ENCODE peak calls at places on chromosomes 13 and 19, in four cellular contexts. One of them, this sample, is unnamed.
A peak's percentile ranks its signal among the peaks of the same experiment; 100 is the strongest.

GRCh38 chr19:1047696-1048147 is 7.8 kb downstream of the ABCA7 start:
- DNase-seq in HCT116: no peak
- DNase-seq in HepG2: no peak
- DNase-seq in K562: no peak
- DNase-seq in this sample: no peak

GRCh38 chr19:44692379-44692721 is 6.6 kb upstream of the CEACAM16 start:
- DNase-seq in HepG2: no peak
- DNase-seq in HCT116: no peak
- DNase-seq in K562: no peak
- DNase-seq in this sample: no peak

GRCh38 chr13:113410472-113411201 is 42.7 kb downstream of the ADPRHL1 start:
- DNase-seq in HepG2: peak; percentile 61
- DNase-seq in K562: no peak
- DNase-seq in HCT116: peak; percentile 89
- DNase-seq in this sample: no peak

GRCh38 chr19:35316560-35316959 is 12.4 kb upstream of the CD22 start:
- DNase-seq in K562: no peak
- DNase-seq in HCT116: no peak
- DNase-seq in HepG2: peak; percentile 94
- DNase-seq in this sample: no peak

GRCh38 chr13:26529441-26529840 is 28.0 kb upstream of the WASF3 start:
- DNase-seq in HCT116: no peak
- DNase-seq in HepG2: peak; percentile 15
- DNase-seq in K562: peak; percentile 13
- DNase-seq in this sample: peak; percentile 42

GRCh38 chr19:1665565-1666047 is 13.2 kb upstream of the TCF3 start:
- DNase-seq in HCT116: no peak
- DNase-seq in HepG2: no peak
- DNase-seq in K562: peak; percentile 66
- DNase-seq in this sample: no peak

GRCh38 chr19:18895828-18896341 is at the start of gene CERS1:
- DNase-seq in K562: peak; percentile 90
- DNase-seq in HCT116: no peak
- DNase-seq in HepG2: no peak
- DNase-seq in this sample: peak; percentile 69

GRCh38 chr13:22173605-22174004 is 502.7 kb downstream of the FGF9 start:
- DNase-seq in HCT116: peak; percentile 16
- DNase-seq in K562: no peak
- DNase-seq in HepG2: no peak
- DNase-seq in this sample: no peak

GRCh38 chr19:50050406-50051223 is 24.8 kb downstream of the ZNF473 start:
- DNase-seq in HCT116: no peak
- DNase-seq in K562: peak; percentile 78
- DNase-seq in HepG2: no peak
- DNase-seq in this sample: peak; percentile 88

GRCh38 chr13:27393101-27393500 is 31.3 kb upstream of the GTF3A start:
- DNase-seq in HCT116: no peak
- DNase-seq in K562: no peak
- DNase-seq in HepG2: no peak
- DNase-seq in this sample: no peak

GRCh38 chr13:25503856-25504255 is 132.1 kb downstream of the ATP8A2 start:
- DNase-seq in HCT116: no peak
- DNase-seq in K562: no peak
- DNase-seq in HepG2: no peak
- DNase-seq in this sample: no peak

GRCh38 chr13:50438351-50438750 is 405.1 kb downstream of the DLEU7 start:
- DNase-seq in K562: no peak
- DNase-seq in HCT116: no peak
- DNase-seq in HepG2: no peak
- DNase-seq in this sample: no peak

DNA sequence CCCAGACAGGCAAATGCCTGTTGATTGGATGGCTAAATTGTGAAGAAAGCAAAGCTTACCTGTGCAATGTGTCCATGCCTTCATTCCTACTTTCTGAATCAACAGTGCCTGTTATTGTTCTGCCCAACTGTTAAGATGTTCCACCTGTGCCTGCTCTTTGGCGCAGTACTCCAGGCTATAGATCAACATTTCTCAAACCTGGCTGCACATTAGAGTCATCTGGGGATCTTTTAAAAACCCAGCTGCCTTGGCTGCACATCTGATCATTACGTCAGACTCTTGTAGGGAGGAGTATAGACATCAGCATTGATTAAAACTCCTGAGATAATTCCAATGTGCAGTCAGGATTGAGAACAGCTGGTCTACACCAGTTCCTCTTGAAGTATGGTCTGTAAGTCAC is 16.2 kb upstream of the CPB2 start:
- DNase-seq in HCT116: no peak
- DNase-seq in K562: no peak
- DNase-seq in HepG2: no peak
- DNase-seq in this sample: no peak
- TF ChIP-seq JUND in HCT116: no peak
- TF ChIP-seq JUND in K562: no peak
- TF ChIP-seq JUND in HepG2: no peak
- TF ChIP-seq JUND in this sample: no peak

GRCh38 chr19:14735915-14736314 is 42.4 kb downstream of the ADGRE2 start:
- DNase-seq in HepG2: no peak
- DNase-seq in K562: no peak
- DNase-seq in HCT116: no peak
- DNase-seq in this sample: no peak

GRCh38 chr19:14728595-14728994 is 38.7 kb downstream of the ZNF333 start:
- DNase-seq in K562: no peak
- DNase-seq in HCT116: no peak
- DNase-seq in HepG2: no peak
- DNase-seq in this sample: no peak

GRCh38 chr19:14731200-14731599 is 41.4 kb downstream of the ZNF333 start:
- DNase-seq in HCT116: peak; percentile 36
- DNase-seq in HepG2: peak; percentile 65
- DNase-seq in K562: no peak
- DNase-seq in this sample: peak; percentile 20

GRCh38 chr19:14733574-14733973 is 43.7 kb downstream of the ZNF333 start:
- DNase-seq in HCT116: no peak
- DNase-seq in K562: no peak
- DNase-seq in HepG2: no peak
- DNase-seq in this sample: no peak

GRCh38 chr19:14732510-14732909 is 42.7 kb downstream of the ZNF333 start:
- DNase-seq in K562: no peak
- DNase-seq in HCT116: no peak
- DNase-seq in HepG2: no peak
- DNase-seq in this sample: no peak
- TF ChIP-seq JUND in K562: no peak
- TF ChIP-seq JUND in HCT116: no peak
- TF ChIP-seq JUND in HepG2: no peak
- TF ChIP-seq JUND in this sample: no peak

GRCh38 chr13:92488249-92488845 is 738.3 kb upstream of the GPC6 start:
- DNase-seq in HCT116: no peak
- DNase-seq in HepG2: no peak
- DNase-seq in K562: no peak
- DNase-seq in this sample: no peak

GRCh38 chr13:92483894-92484293 is 742.7 kb upstream of the GPC6 start:
- DNase-seq in K562: no peak
- DNase-seq in HepG2: no peak
- DNase-seq in HCT116: no peak
- DNase-seq in this sample: no peak

DNA sequence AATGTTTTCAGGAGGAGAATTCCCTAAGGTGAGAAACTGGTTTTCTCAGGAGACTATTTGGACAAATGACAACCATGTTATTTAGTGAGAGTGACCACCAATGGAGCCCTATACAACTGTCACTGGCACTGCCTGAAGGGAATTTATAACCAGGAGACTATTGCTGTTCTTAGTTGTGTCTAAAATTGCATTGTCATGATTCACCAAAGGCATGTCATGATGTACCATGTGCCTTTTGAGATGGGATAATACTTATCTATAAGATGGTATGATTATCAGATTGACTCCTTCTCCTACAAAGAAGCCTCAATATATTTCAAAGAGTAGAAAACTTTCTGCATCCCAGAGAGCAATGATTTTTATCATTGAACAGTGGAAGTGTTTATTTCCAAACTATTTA is 739.4 kb upstream of the GPC6 start:
- DNase-seq in HepG2: no peak
- DNase-seq in K562: no peak
- DNase-seq in HCT116: no peak
- DNase-seq in this sample: no peak
- TF ChIP-seq JUND in HepG2: no peak
- TF ChIP-seq JUND in K562: no peak
- TF ChIP-seq JUND in HCT116: no peak
- TF ChIP-seq JUND in this sample: no peak

GRCh38 chr19:47240561-47240960 is 9.6 kb upstream of the BBC3 start:
- DNase-seq in K562: no peak
- DNase-seq in HepG2: no peak
- DNase-seq in HCT116: no peak
- DNase-seq in this sample: no peak

GRCh38 chr19:47240996-47241918 is 10.3 kb upstream of the BBC3 start:
- DNase-seq in HCT116: peak; percentile 77
- DNase-seq in K562: peak; percentile 91
- DNase-seq in HepG2: peak; percentile 68
- DNase-seq in this sample: peak; percentile 78

GRCh38 chr19:47243776-47244547 is 12.4 kb upstream of the CCDC9 start:
- DNase-seq in HCT116: peak; percentile 85
- DNase-seq in HepG2: peak; percentile 92
- DNase-seq in K562: peak; percentile 87
- DNase-seq in this sample: no peak

GRCh38 chr19:47241919-47242644 is 11.1 kb upstream of the BBC3 start:
- DNase-seq in HepG2: no peak
- DNase-seq in HCT116: no peak
- DNase-seq in K562: no peak
- DNase-seq in this sample: no peak

DNA sequence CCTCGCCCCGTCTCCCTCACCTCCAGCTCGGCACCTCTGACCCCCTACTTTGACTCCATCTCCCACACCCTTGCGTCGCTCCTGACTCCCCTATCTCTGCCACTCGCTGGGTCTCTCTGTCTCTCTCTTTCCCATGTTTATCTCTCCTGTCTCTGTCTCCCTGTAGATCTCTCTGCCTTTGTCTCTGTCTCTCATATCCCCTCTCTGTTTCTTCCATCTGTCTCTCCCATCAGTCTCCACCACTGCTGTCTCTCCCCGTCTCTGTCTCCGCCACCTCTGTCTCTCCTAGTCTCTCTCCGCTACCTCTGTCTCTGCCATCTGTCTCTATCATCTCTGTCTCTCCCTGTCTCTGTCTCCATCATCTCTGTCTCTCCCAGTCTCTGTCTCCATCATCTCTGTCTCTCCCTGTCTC is 12.4 kb upstream of the BBC3 start:
- DNase-seq in HepG2: no peak
- DNase-seq in HCT116: no peak
- DNase-seq in K562: no peak
- DNase-seq in this sample: no peak
- TF ChIP-seq JUND in HepG2: no peak
- TF ChIP-seq JUND in HCT116: no peak
- TF ChIP-seq JUND in K562: no peak
- TF ChIP-seq JUND in this sample: no peak

DNA sequence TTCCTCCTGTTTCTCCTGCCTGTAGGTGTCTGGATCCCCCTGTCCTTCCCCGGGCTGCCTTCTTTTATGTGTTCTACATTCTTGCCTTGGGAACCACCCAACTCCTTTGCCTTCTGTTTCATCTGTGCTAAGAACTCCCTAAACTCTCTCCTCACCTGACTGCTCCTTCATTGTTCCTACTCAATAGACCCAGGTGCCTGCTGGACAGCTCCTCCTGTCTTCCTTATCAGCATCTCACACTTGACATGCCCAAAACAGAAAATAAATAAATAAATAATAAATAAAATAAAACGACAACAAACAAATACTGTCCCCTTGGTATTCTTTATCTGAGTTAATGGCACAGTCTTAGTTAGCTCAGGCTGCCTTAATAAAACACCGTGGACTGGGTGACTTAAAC is 200.2 kb upstream of the IPO5 start:
- DNase-seq in HCT116: no peak
- DNase-seq in HepG2: no peak
- DNase-seq in K562: no peak
- DNase-seq in this sample: no peak
- TF ChIP-seq JUND in HCT116: no peak
- TF ChIP-seq JUND in HepG2: no peak
- TF ChIP-seq JUND in K562: no peak
- TF ChIP-seq JUND in this sample: no peak

DNA sequence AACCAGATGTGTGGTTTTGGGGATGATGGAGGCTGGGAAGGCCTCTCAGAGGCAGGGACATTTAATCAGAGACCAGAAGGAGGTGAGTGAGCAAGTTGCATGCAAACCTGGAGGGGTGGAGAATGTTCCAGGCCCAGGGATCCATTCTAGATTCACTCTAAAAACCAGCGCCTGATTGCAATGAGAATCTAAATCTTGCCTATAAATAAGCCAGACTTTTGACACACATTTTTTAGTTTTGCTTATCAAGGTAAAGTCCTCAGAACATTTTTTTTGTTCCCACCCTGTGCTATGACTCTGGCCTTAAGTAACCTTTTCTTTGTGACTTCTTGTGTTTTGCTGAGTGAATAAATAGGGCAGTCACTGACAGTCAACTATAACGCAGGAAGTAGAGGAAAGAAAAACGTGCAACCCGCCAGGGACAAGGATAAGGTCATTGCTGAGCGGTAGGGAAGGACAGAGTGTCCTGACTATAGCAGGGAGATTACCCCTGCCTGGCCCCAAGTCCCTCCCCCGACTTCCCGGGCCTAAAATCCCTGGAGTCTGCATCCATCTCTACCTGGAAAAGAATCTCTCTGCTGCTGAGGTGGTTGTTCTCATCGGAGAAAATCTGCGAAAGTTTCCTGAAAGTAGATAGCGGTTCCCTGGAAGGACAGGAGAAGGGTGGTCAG is 14.4 kb downstream of the RGL3 start:
- DNase-seq in K562: no peak
- DNase-seq in HepG2: no peak
- DNase-seq in HCT116: no peak
- DNase-seq in this sample: no peak
- TF ChIP-seq JUND in K562: no peak
- TF ChIP-seq JUND in HepG2: no peak
- TF ChIP-seq JUND in HCT116: no peak
- TF ChIP-seq JUND in this sample: no peak

This sample was measured in T47D.